ENCODE peak calls at places on chromosomes 1 and 21, in six cellular contexts. O is HCT116, X is astrocyte, J is K562, D is neural progenitor cell, C is keratinocyte. G is an unnamed sample.

GRCh38 chr1:54340876-54341275 is 65.3 kb downstream of the SSBP3 start:
- DNase-seq in O (no peak), X (no peak), J (no peak), C (no peak), D (peak), G (no peak)

GRCh38 chr1:82538876-82539275 is 738.1 kb downstream of the ADGRL2 start:
- DNase-seq in J (no peak), O (no peak), D (no peak), X (peak), C (no peak), G (no peak)

GRCh38 chr1:161915051-161915503 is 108.6 kb downstream of the OLFML2B start:
- DNase-seq in D (no peak), C (no peak), X (no peak), O (no peak), J (no peak), G (no peak)

GRCh38 chr1:9787702-9788101 is 36.1 kb downstream of the CLSTN1 start:
- DNase-seq in J (no peak), O (no peak), X (no peak), D (no peak), C (no peak), G (peak)

GRCh38 chr1:151133339-151133761 is 13.1 kb downstream of the SEMA6C start:
- DNase-seq in J (peak), D (peak), X (no peak), C (no peak), O (no peak), G (no peak)

GRCh38 chr1:107057197-107058133 is 991 bp downstream of the PRMT6 start:
- DNase-seq in D (peak), C (no peak), J (peak), X (peak), O (no peak), G (peak)

GRCh38 chr1:48916121-48917069 is 139.7 kb upstream of the BEND5 start:
- DNase-seq in D (peak), J (peak), C (no peak), O (peak), X (peak), G (peak)

GRCh38 chr1:214418380-214418779 is 133.0 kb downstream of the PTPN14 start:
- DNase-seq in C (no peak), X (no peak), D (no peak), O (no peak), J (no peak), G (no peak)

GRCh38 chr1:117632269-117633067 is 26.6 kb downstream of the TENT5C start:
- DNase-seq in C (no peak), X (no peak), D (no peak), J (no peak), O (no peak), G (peak)

GRCh38 chr1:17538428-17539130 is 919 bp upstream of the ARHGEF10L start:
- DNase-seq in J (no peak), O (no peak), X (no peak), C (no peak), D (peak), G (no peak)

GRCh38 chr1:103367186-103367585 is 158.3 kb upstream of the RNPC3 start:
- DNase-seq in X (no peak), J (no peak), C (no peak), D (no peak), O (no peak), G (no peak)

GRCh38 chr1:155077758-155078495 is 710 bp upstream of the EFNA3 start:
- DNase-seq in C (no peak), O (no peak), D (no peak), J (no peak), X (no peak), G (no peak)

GRCh38 chr1:229037806-229038405 is 233.0 kb upstream of the RAB4A start:
- DNase-seq in O (no peak), X (no peak), J (no peak), D (peak), C (peak), G (no peak)

GRCh38 chr1:207034998-207035397 is 2.4 kb upstream of the C1orf116 start:
- DNase-seq in J (no peak), X (peak), D (no peak), C (peak), O (no peak), G (no peak)

GRCh38 chr1:222335586-222335985 is 212.3 kb downstream of the HHIPL2 start:
- DNase-seq in D (no peak), O (no peak), C (no peak), X (peak), J (no peak), G (no peak)

GRCh38 chr1:89633745-89634625 is 1.1 kb downstream of the LRRC8C start:
- DNase-seq in X (peak), D (peak), C (no peak), J (peak), O (no peak), G (peak)

GRCh38 chr1:19622204-19622603 is 21.9 kb upstream of the NBL1 start:
- DNase-seq in X (peak), O (no peak), J (no peak), D (no peak), C (no peak), G (no peak)

GRCh38 chr1:21339402-21340229 is 49.4 kb upstream of the ECE1 start:
- DNase-seq in C (no peak), O (no peak), X (no peak), J (no peak), D (no peak), G (no peak)

GRCh38 chr1:145688924-145689323 is 18.2 kb downstream of the PDZK1 start:
- DNase-seq in J (no peak), C (no peak), O (no peak), D (no peak), X (no peak), G (no peak)

GRCh38 chr1:209890606-209891330 is 47.2 kb upstream of the SYT14 start:
- DNase-seq in C (no peak), O (no peak), J (no peak), X (peak), D (no peak), G (no peak)

GRCh38 chr1:247442164-247442563 is 15.7 kb downstream of the OR2B11 start:
- DNase-seq in X (no peak), J (no peak), O (no peak), D (no peak), C (no peak), G (no peak)

GRCh38 chr1:2228684-2229031 is 539 bp downstream of the SKI start:
- DNase-seq in X (no peak), D (no peak), O (no peak), J (no peak), C (no peak), G (peak)

GRCh38 chr21:33682992-33683627 is 40.8 kb downstream of the ITSN1 start:
- DNase-seq in C (peak), O (peak), X (peak), J (no peak), D (no peak), G (no peak)

GRCh38 chr1:13700521-13701273 is 709 bp downstream of the PRDM2 start:
- DNase-seq in X (peak), D (peak), O (no peak), J (no peak), C (no peak), G (peak)

GRCh38 chr1:92968138-92969032 is 7.1 kb upstream of the DIPK1A start:
- DNase-seq in C (no peak), O (peak), X (no peak), J (no peak), D (peak), G (peak)

GRCh38 chr1:22702671-22703070 is 8.0 kb upstream of the EPHB2 start:
- DNase-seq in C (no peak), D (no peak), X (no peak), O (no peak), J (no peak), G (no peak)

GRCh38 chr21:36550761-36551160 is 70.8 kb upstream of the CLDN14 start:
- DNase-seq in O (no peak), D (no peak), J (no peak), C (no peak), X (no peak), G (no peak)

GRCh38 chr1:26690576-26691031 is 5.2 kb upstream of the ARID1A start:
- DNase-seq in J (peak), X (no peak), C (no peak), D (peak), O (no peak), G (no peak)

GRCh38 chr1:167424038-167424619 is 94.2 kb downstream of the CD247 start:
- DNase-seq in D (no peak), J (no peak), X (no peak), C (no peak), O (no peak), G (no peak)

GRCh38 chr1:86231076-86231475 is 74.5 kb upstream of the COL24A1 start:
- DNase-seq in D (no peak), X (peak), J (no peak), O (no peak), C (no peak), G (no peak)

GRCh38 chr1:204868340-204868700 is 2.3 kb upstream of the NFASC start:
- DNase-seq in D (no peak), X (no peak), J (no peak), O (no peak), C (no peak), G (no peak)

GRCh38 chr1:26826261-26827201 is at the start of gene ZDHHC18:
- DNase-seq in D (peak), X (peak), C (no peak), O (no peak), J (peak), G (peak)

GRCh38 chr21:42009018-42009830 is 936 bp downstream of the ZBTB21 start:
- DNase-seq in C (no peak), D (peak), X (peak), O (no peak), J (no peak), G (peak)

GRCh38 chr1:8554956-8555534 is 237.1 kb downstream of the SLC45A1 start:
- DNase-seq in J (no peak), C (no peak), D (no peak), X (peak), O (no peak), G (no peak)

GRCh38 chr1:8552820-8553397 is 235.0 kb downstream of the SLC45A1 start:
- DNase-seq in O (no peak), J (no peak), X (no peak), C (no peak), D (no peak), G (no peak)

GRCh38 chr1:8551057-8551456 is 233.1 kb downstream of the SLC45A1 start:
- DNase-seq in D (peak), C (no peak), X (no peak), O (no peak), J (no peak), G (no peak)

GRCh38 chr1:8552135-8552534 is 234.2 kb downstream of the SLC45A1 start:
- DNase-seq in D (peak), O (no peak), C (no peak), J (no peak), X (no peak), G (peak)

DNA sequence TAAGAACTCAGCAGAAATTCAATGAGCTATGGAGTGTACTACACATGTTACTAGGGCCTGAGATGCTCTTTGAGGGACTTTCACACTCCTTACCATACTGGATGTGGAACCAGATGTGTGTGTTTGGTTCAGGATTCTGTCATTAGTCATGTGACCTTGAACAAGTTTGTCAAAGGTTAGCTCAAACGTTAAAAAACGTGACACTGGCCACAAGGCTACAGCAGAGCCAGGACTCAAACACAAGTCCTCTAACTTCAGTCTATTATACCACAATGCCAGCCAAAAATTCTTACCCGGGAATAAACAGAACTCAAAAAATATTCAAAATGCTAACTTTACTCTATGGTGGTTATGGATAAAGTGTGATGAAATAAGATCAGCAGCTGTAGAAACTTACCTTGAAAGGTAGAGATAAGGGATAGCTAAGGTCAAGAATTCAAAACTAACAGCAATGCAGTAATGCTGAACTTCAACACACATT is 233.7 kb downstream of the SLC45A1 start:
- DNase-seq in C (no peak), X (no peak), D (no peak), J (no peak), O (no peak), G (no peak)
- H3K4me2 ChIP-seq in C (no peak), X (no peak), D (peak), J (no peak), O (no peak), G (no peak)

DNA sequence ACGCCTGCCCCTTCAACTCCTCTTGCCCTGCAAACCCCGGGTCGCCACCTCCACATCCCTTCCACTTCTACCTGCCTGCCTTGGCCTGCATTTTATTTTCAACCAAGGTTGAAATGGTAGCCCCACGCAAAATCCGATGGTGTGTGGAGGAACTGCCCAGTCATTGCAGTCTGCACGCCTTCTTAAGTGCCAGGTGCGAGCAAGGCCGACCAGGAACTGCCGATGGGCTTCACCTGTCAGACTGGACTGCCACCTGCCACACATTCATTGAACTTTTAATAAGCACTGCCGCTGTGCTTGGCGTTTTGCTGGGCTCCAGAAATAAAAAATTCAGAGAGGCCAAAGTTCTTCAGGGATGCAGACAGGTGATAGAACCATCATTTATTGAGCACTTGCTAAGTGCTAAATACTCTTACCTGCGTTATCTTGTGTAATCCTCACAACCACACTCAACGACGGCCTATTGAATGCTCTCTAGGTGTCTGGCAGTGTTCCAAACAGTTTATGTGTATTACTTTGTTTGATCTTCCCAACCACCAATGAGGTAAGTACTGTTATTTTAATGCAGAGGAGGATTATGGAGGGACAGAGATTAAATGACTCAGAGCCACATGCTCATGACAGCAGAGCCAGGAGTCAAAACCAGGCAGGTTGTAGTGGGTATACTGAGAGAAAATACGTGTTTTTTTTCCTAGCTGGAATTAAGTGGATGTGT is 36.2 kb downstream of the CACHD1 start:
- DNase-seq in O (no peak), J (no peak), D (no peak), C (no peak), X (no peak), G (no peak)
- H3K4me2 ChIP-seq in O (peak), J (peak), D (peak), C (no peak), X (peak), G (no peak)

DNA sequence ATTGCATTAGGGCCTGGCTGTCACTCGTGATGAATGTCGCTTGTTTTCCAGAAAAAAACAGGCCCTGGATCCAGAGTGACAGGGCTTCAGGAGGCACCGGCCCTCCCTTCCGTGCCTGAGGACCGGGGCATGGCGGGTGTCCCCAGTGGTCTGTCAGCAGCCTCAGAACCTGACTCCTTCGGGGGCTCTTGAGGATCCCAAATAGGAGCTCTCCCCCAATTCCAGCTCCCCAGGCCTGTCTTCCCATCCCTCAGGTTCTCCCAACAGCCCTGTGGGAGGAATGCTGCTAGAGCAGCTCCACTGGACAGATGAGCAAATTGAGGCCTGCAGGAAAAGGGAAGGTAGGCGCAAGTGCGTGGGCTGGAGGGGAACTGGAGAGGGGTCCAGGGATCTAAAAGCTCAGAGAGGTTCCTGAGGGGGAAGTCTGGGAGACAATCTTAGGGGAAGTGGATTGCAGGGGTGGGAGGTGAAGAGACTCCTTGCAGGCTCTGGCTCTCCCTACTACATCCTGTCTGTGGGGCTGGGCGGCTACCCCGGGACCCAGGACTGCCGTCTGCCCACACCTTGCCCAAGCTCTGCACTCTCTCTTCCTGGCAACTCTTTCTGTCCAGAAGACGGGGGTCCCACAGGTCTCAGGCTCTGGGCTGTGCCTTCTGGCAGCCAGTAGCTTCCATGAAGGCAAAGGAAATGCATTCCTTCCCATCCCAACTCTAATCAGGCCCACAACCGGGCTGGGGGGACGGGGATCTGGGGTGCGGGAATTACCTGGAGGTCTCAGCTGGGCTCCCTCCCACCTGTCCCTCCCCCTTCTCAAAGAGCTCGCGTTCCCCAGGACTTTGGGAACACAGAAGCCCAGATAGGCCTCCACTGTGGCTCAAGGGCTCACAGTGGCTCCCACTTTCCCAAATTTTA is 105.7 kb upstream of the CASZ1 start:
- DNase-seq in D (no peak), O (no peak), X (no peak), C (no peak), J (no peak), G (no peak)
- H3K4me2 ChIP-seq in D (no peak), O (peak), X (peak), C (no peak), J (no peak), G (no peak)

GRCh38 chr1:11376981-11377583 is 101.9 kb upstream of the DISP3 start:
- DNase-seq in X (no peak), D (no peak), O (no peak), C (no peak), J (no peak), G (no peak)
- H3K4me2 ChIP-seq in X (no peak), D (no peak), O (no peak), C (no peak), J (no peak), G (no peak)

GRCh38 chr1:160811147-160811546 is 15.2 kb downstream of the LY9 start:
- DNase-seq in O (no peak), J (no peak), D (no peak), C (no peak), X (no peak), G (no peak)
- H3K4me2 ChIP-seq in O (no peak), J (no peak), D (no peak), C (no peak), X (no peak), G (no peak)

GRCh38 chr1:171641076-171641864 is 11.2 kb downstream of the MYOC start:
- DNase-seq in O (no peak), X (no peak), J (no peak), D (peak), C (no peak), G (no peak)

GRCh38 chr1:171645553-171646336 is 6.7 kb downstream of the MYOC start:
- DNase-seq in J (no peak), C (no peak), O (no peak), X (peak), D (no peak), G (no peak)

GRCh38 chr1:171642197-171642596 is 10.3 kb downstream of the MYOC start:
- DNase-seq in J (no peak), X (no peak), O (no peak), C (no peak), D (no peak), G (no peak)

GRCh38 chr1:171643156-171643555 is 9.3 kb downstream of the MYOC start:
- DNase-seq in D (no peak), O (no peak), C (no peak), X (no peak), J (no peak), G (no peak)

GRCh38 chr1:171644805-171645483 is 7.5 kb downstream of the MYOC start:
- DNase-seq in C (peak), D (peak), O (peak), J (peak), X (peak), G (peak)
- H3K4me2 ChIP-seq in C (peak), D (peak), O (peak), J (peak), X (peak), G (no peak)

GRCh38 chr1:119893827-119894700 is 2.3 kb downstream of the ADAM30 start:
- DNase-seq in J (no peak), X (no peak), D (no peak), C (no peak), O (no peak), G (no peak)
- H3K4me2 ChIP-seq in J (no peak), X (no peak), D (no peak), C (no peak), O (no peak), G (no peak)

DNA sequence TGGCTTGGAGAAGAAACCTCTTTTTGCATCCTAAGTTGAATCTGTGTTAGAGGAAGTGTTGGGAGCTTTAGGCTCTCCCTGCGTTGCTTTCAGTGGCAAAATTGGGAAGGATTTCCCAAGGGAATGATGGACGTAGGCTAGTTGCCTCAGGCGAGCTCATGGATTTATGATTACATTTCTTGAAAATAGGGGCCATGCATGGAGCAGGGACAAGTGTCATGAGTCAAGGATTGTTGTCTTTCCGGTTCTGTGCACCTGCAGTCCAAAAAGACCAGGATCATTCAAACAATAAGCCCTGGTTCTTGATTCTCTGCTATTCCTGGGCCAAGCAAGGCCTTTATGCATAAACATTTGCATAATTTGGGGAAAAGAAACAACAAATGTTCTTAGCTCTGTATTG is 7.1 kb downstream of the MAN1C1 start:
- DNase-seq in D (no peak), O (no peak), X (no peak), C (no peak), J (no peak), G (no peak)
- H3K4me2 ChIP-seq in D (no peak), O (no peak), X (no peak), C (no peak), J (no peak), G (no peak)

GRCh38 chr1:183038913-183039312 is 15.7 kb downstream of the LAMC1 start:
- DNase-seq in X (no peak), O (no peak), J (no peak), D (no peak), C (no peak), G (no peak)
- H3K4me2 ChIP-seq in X (peak), O (no peak), J (no peak), D (no peak), C (no peak), G (no peak)